ENCODE peak calls at places on chromosomes 11 and 22, in eight cellular contexts. U is A549; H is RWPE1; E is stimulated activated CD4-positive, alpha-beta T cell treated with anti-CD3 and anti-CD28 coated beads, Interleukin-12 subunit alpha, Interleukin-12 subunit beta, amount 100 ng/mL, for 4 hours; G is kidney epithelial cell; W is stimulated activated CD8-positive, alpha-beta memory T cell treated with anti-CD3 and anti-CD28 coated beads, Interleukin-12 subunit alpha, Interleukin-12 subunit beta, amount 100 ng/mL, for 4 hours; D is substantia nigra; V is coronary artery. J is an unnamed sample.

GRCh38 chr11:117828641-117829368 is 4.3 kb upstream of the FXYD2 start:
- DNase-seq in U (peak; percentile 29), H (peak; percentile 57), E (peak; percentile 73), G (peak; percentile 72), W (peak; percentile 88), D (no peak), V (peak; percentile 84), J (peak; percentile 61)

GRCh38 chr11:116913000-116913399 is 75.6 kb upstream of the APOA1 start:
- DNase-seq in U (peak; percentile 22), H (peak; percentile 38), E (no peak), G (no peak), W (no peak), D (no peak), V (no peak), J (peak; percentile 74)

GRCh38 chr22:30024231-30024630 is 56.0 kb upstream of the HORMAD2 start:
- DNase-seq in U (no peak), H (no peak), E (no peak), G (no peak), W (no peak), D (no peak), V (no peak), J (no peak)

GRCh38 chr11:66815646-66816045 is 27.6 kb upstream of the RCE1 start:
- DNase-seq in U (no peak), H (peak; percentile 13), E (no peak), G (no peak), W (no peak), D (no peak), V (no peak), J (no peak)

GRCh38 chr11:116051494-116051893 is 547.3 kb upstream of the CADM1 start:
- DNase-seq in U (no peak), H (no peak), E (no peak), G (no peak), W (no peak), D (no peak), V (peak; percentile 22), J (no peak)

GRCh38 chr22:27998511-27999410 is 79.7 kb upstream of the PITPNB start:
- DNase-seq in U (no peak), H (no peak), E (no peak), G (no peak), W (no peak), D (no peak), V (no peak), J (no peak)

GRCh38 chr11:47615249-47615648 is 21.0 kb upstream of the C1QTNF4 start:
- DNase-seq in U (no peak), H (no peak), E (no peak), G (no peak), W (no peak), D (no peak), V (no peak), J (no peak)

GRCh38 chr11:90414221-90414620 is 191.4 kb upstream of the CHORDC1 start:
- DNase-seq in U (no peak), H (no peak), E (no peak), G (no peak), W (no peak), D (no peak), V (no peak), J (no peak)

GRCh38 chr11:78622666-78623065 is 48.0 kb upstream of the NARS2 start:
- DNase-seq in U (no peak), H (no peak), E (no peak), G (no peak), W (no peak), D (no peak), V (no peak), J (no peak)